ENCODE peak calls at places on chromosomes 2 and 18, in eight cellular contexts. L, I, J, C, Z, V, O and S are unnamed samples.

GRCh38 chr2:137946227-137946626 is 18.0 kb upstream of the HNMT start:
- DNase-seq in O (no peak), V (no peak), C (no peak), L (no peak), J (no peak), I (no peak), Z (no peak), S (no peak)

GRCh38 chr2:235545369-235546150 is 51.7 kb downstream of the AGAP1 start:
- DNase-seq in L (no peak), J (no peak), C (no peak), I (no peak), V (no peak), O (no peak), Z (no peak), S (no peak)

GRCh38 chr18:7116001-7116831 is 1.4 kb downstream of the LAMA1 start:
- DNase-seq in C (no peak), O (no peak), Z (no peak), I (peak; percentile 77), V (peak; percentile 60), J (no peak), L (no peak), S (no peak)

GRCh38 chr2:233973786-233974185 is 56.6 kb downstream of the TRPM8 start:
- DNase-seq in I (no peak), J (no peak), Z (no peak), V (no peak), L (no peak), C (no peak), O (no peak), S (no peak)

GRCh38 chr2:188477564-188478086 is 186.0 kb downstream of the GULP1 start:
- DNase-seq in Z (no peak), L (no peak), V (no peak), I (no peak), C (no peak), J (no peak), O (no peak), S (no peak)

GRCh38 chr2:161961046-161961445 is 113.0 kb downstream of the DPP4 start:
- DNase-seq in Z (no peak), L (no peak), C (no peak), J (no peak), I (no peak), O (no peak), V (no peak), S (no peak)

GRCh38 chr2:113126845-113127645 is at the start of gene IL1RN:
- DNase-seq in I (no peak), Z (no peak), J (no peak), C (no peak), O (no peak), L (peak; percentile 82), V (no peak), S (no peak)

GRCh38 chr2:178908810-178909209 is 101.6 kb upstream of the TTN start:
- DNase-seq in C (no peak), Z (no peak), I (no peak), J (no peak), L (no peak), V (no peak), O (no peak), S (no peak)

GRCh38 chr2:76268928-76269327 is 558.2 kb upstream of the GCFC2 start:
- DNase-seq in O (peak; percentile 11), I (no peak), C (no peak), Z (no peak), V (no peak), L (no peak), J (no peak), S (no peak)

GRCh38 chr18:26710460-26711096 is 154.9 kb downstream of the AQP4 start:
- DNase-seq in V (no peak), J (no peak), L (peak; percentile 64), I (peak; percentile 58), Z (no peak), O (no peak), C (no peak), S (no peak)

GRCh38 chr2:2166844-2167243 is 164.2 kb downstream of the MYT1L start:
- DNase-seq in C (no peak), J (no peak), V (no peak), Z (no peak), O (no peak), L (no peak), I (no peak), S (no peak)

GRCh38 chr2:120749506-120750431 is 14.1 kb downstream of the GLI2 start:
- DNase-seq in O (no peak), V (no peak), J (no peak), C (no peak), L (peak; percentile 86), I (peak; percentile 49), Z (no peak), S (peak; percentile 54)

GRCh38 chr2:136917281-136917680 is 151.9 kb downstream of the THSD7B start:
- DNase-seq in O (no peak), L (no peak), Z (no peak), C (no peak), J (no peak), V (no peak), I (peak; percentile 58), S (no peak)

GRCh38 chr2:215612770-215613169 is 176.9 kb upstream of the FN1 start:
- DNase-seq in I (no peak), J (no peak), L (no peak), V (no peak), C (no peak), Z (no peak), O (peak; percentile 22), S (no peak)

GRCh38 chr2:241987726-241988125 is 118.2 kb downstream of the RTP5 start:
- DNase-seq in I (no peak), O (no peak), L (no peak), J (no peak), C (no peak), Z (no peak), V (no peak), S (no peak)

GRCh38 chr2:237644059-237644703 is 16.8 kb downstream of the LRRFIP1 start:
- DNase-seq in Z (no peak), J (no peak), V (no peak), I (no peak), O (no peak), L (no peak), C (no peak), S (no peak)

DNA sequence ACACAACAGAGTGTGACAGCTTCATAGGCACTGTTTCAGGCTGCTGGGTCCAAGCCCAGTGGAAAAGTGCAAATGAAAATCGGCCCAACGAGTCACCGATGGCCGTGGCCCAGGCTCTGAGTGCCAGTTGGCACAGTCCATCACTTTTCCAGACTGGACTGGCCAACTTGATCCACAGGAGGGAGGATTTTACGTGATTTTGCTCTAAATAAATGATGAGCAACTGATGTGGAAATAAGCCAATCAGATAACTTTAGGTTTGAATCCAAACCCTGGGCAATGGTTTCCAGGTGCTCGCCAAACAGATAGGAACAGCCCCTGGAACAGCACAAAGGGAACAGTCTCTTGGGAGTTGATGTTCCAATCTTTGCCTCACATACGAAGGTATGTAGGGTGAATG is 113.9 kb downstream of the SP3 start:
- DNase-seq in J (peak; percentile 77), I (peak; percentile 33), C (no peak), L (no peak), Z (no peak), V (no peak), O (no peak), S (no peak)
- H3K27ac ChIP-seq in J (peak overlapping the region; percentile 6), I (no peak overlapping the region), C (no peak overlapping the region), L (no peak overlapping the region), Z (no peak overlapping the region), V (no peak overlapping the region), O (no peak overlapping the region), S (no peak overlapping the region)

GRCh38 chr2:74945783-74946165 is 12.7 kb upstream of the POLE4 start:
- DNase-seq in C (no peak), I (no peak), V (no peak), J (no peak), L (no peak), Z (no peak), O (no peak), S (no peak)

GRCh38 chr2:74942263-74942662 is 16.2 kb upstream of the POLE4 start:
- DNase-seq in J (no peak), I (no peak), V (no peak), L (no peak), Z (no peak), C (no peak), O (no peak), S (no peak)

GRCh38 chr2:74947703-74948102 is 10.7 kb upstream of the POLE4 start:
- DNase-seq in L (no peak), V (no peak), Z (no peak), J (no peak), O (no peak), I (peak; percentile 68), C (no peak), S (no peak)

GRCh38 chr2:74941284-74941683 is 17.2 kb upstream of the POLE4 start:
- DNase-seq in Z (no peak), J (no peak), O (no peak), I (no peak), L (no peak), V (no peak), C (no peak), S (no peak)

GRCh38 chr2:74944987-74945782 is 13.3 kb upstream of the POLE4 start:
- DNase-seq in C (no peak), I (no peak), Z (no peak), L (no peak), O (no peak), V (no peak), J (no peak), S (no peak)
- TF ChIP-seq CTCF in C (no peak), I (no peak), Z (no peak), L (no peak), O (no peak), V (no peak), J (no peak), S (no peak)

DNA sequence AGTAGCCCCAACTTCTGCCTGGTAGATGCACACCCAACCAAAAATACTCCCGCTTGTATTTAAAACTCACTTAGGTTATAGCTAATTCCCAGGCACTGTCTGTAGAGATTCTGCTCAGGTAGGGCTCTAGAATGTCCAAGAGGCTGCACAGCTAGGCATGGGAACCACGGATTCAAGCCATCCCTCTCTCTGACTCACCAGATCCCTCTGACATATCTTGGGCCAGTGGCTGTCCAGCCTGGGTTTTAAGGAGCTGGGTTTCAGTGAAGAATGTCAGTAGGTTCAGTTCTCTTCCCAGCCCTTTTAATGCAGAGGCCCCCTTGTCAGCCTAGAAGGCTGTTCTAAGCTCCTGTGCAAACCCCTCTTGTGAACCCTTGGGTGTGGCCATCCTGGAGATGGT is 15.9 kb upstream of the IL1R1 start:
- DNase-seq in L (no peak), O (no peak), I (no peak), C (no peak), Z (no peak), J (no peak), V (no peak), S (no peak)
- H3K27ac ChIP-seq in L (no peak overlapping the region), O (no peak overlapping the region), I (no peak overlapping the region), C (no peak overlapping the region), Z (no peak overlapping the region), J (no peak overlapping the region), V (no peak overlapping the region), S (no peak overlapping the region)

DNA sequence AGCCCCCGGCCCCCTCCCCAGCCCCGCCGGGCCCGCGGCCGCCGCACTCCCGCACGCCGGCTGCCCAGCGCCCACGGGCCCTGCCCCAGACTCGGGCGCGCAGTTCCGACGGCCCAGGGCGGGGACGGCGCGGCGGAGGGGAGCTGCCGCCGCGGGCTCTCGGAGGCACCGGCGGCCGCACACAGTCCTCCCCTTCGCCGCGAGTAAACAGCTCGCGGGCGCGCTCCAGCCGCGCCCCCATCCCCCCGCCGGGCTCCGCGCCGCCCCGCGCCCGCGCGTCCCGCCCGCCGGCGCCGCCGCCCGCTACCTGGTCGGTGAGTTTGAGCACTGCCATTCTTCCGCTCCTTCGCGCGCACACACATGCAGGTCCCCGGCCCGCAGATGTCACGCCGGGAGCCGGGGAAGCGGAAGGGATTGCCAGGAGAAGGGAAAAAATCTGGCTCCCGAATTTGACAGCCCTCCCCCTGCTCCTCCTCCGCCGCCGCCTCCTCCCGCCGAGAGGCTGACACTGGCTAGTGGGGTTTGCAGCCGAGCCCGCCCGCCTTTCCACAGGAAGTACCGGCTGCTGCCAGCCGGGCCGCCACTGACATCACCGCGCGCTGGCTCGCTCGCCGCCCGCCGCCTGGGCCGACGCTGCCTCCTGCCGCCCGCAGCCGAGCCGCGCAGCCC is at the start of gene ANKRD44:
- DNase-seq in Z (peak; percentile 86), O (peak; percentile 83), V (peak; percentile 90), C (peak; percentile 62), J (peak; percentile 88), L (peak; percentile 95), I (peak; percentile 94), S (peak; percentile 90)
- TF ChIP-seq CTCF in Z (no peak), O (peak; percentile 66), V (peak; percentile 21), C (peak; percentile 69), J (peak; percentile 95), L (peak; percentile 61), I (peak; percentile 47), S (peak; percentile 44)